ENCODE peak calls at places on chromosomes 5 and 9, in five cellular contexts. One of them, this sample, is unnamed.

GRCh38 chr9:20744046-20744630 is 60.1 kb downstream of the FOCAD start:
- DNase-seq in H1: no peak
- DNase-seq in HepG2: no peak
- DNase-seq in GM12878: no peak
- DNase-seq in K562: no peak
- DNase-seq in this sample: no peak

GRCh38 chr5:176818391-176819098 is 8.2 kb downstream of the UNC5A start:
- DNase-seq in GM12878: peak
- DNase-seq in HepG2: peak
- DNase-seq in H1: no peak
- DNase-seq in K562: no peak
- DNase-seq in this sample: peak

GRCh38 chr5:95728494-95729114 is 2.5 kb upstream of the RHOBTB3 start:
- DNase-seq in H1: no peak
- DNase-seq in HepG2: no peak
- DNase-seq in GM12878: no peak
- DNase-seq in K562: peak
- DNase-seq in this sample: no peak

GRCh38 chr5:31383734-31384133 is 148.2 kb downstream of the DROSHA start:
- DNase-seq in K562: peak
- DNase-seq in GM12878: no peak
- DNase-seq in H1: no peak
- DNase-seq in HepG2: no peak
- DNase-seq in this sample: no peak

GRCh38 chr5:116452774-116453368 is 121.8 kb downstream of the SEMA6A start:
- DNase-seq in GM12878: no peak
- DNase-seq in K562: no peak
- DNase-seq in HepG2: peak
- DNase-seq in H1: no peak
- DNase-seq in this sample: no peak

GRCh38 chr9:92990461-92990860 is 43.1 kb downstream of the FGD3 start:
- DNase-seq in GM12878: no peak
- DNase-seq in HepG2: no peak
- DNase-seq in K562: no peak
- DNase-seq in H1: no peak
- DNase-seq in this sample: no peak

GRCh38 chr5:154189819-154190651 is 498 bp upstream of the GALNT10 start:
- DNase-seq in GM12878: no peak
- DNase-seq in K562: peak
- DNase-seq in H1: peak
- DNase-seq in HepG2: peak
- DNase-seq in this sample: peak

GRCh38 chr5:126912607-126913006 is 117.8 kb downstream of the MARCHF3 start:
- DNase-seq in GM12878: no peak
- DNase-seq in H1: no peak
- DNase-seq in K562: no peak
- DNase-seq in HepG2: no peak
- DNase-seq in this sample: no peak

GRCh38 chr9:134408389-134408788 is 82.1 kb downstream of the RXRA start:
- DNase-seq in HepG2: no peak
- DNase-seq in GM12878: no peak
- DNase-seq in H1: no peak
- DNase-seq in K562: no peak
- DNase-seq in this sample: no peak

GRCh38 chr5:112554089-112554977 is 135.3 kb upstream of the EPB41L4A start:
- DNase-seq in HepG2: no peak
- DNase-seq in K562: no peak
- DNase-seq in H1: no peak
- DNase-seq in GM12878: no peak
- DNase-seq in this sample: no peak

GRCh38 chr5:488744-489688 is 35.2 kb downstream of the SLC9A3 start:
- DNase-seq in K562: no peak
- DNase-seq in HepG2: no peak
- DNase-seq in H1: no peak
- DNase-seq in GM12878: no peak
- DNase-seq in this sample: no peak

GRCh38 chr5:88829053-88829452 is 53.9 kb downstream of the MEF2C start:
- DNase-seq in K562: peak
- DNase-seq in H1: no peak
- DNase-seq in HepG2: no peak
- DNase-seq in GM12878: no peak
- DNase-seq in this sample: no peak

GRCh38 chr9:98132806-98133631 is 14.0 kb upstream of the TRIM14 start:
- DNase-seq in H1: no peak
- DNase-seq in K562: no peak
- DNase-seq in GM12878: no peak
- DNase-seq in HepG2: no peak
- DNase-seq in this sample: no peak

GRCh38 chr5:40033411-40033810 is 608.6 kb upstream of the DAB2 start:
- DNase-seq in HepG2: no peak
- DNase-seq in GM12878: peak
- DNase-seq in H1: no peak
- DNase-seq in K562: no peak
- DNase-seq in this sample: no peak

GRCh38 chr9:33510264-33511183 is 13.5 kb upstream of the ANKRD18B start:
- DNase-seq in HepG2: no peak
- DNase-seq in K562: peak
- DNase-seq in GM12878: no peak
- DNase-seq in H1: peak
- DNase-seq in this sample: no peak

GRCh38 chr5:149238540-149238939 is 33.1 kb upstream of the AFAP1L1 start:
- DNase-seq in H1: no peak
- DNase-seq in K562: no peak
- DNase-seq in HepG2: no peak
- DNase-seq in GM12878: no peak
- DNase-seq in this sample: no peak

GRCh38 chr9:129703121-129703520 is 37.7 kb downstream of the PRRX2 start:
- DNase-seq in GM12878: no peak
- DNase-seq in HepG2: no peak
- DNase-seq in K562: no peak
- DNase-seq in H1: no peak
- DNase-seq in this sample: no peak

GRCh38 chr9:91643474-91644102 is 220.0 kb upstream of the NFIL3 start:
- DNase-seq in HepG2: no peak
- DNase-seq in K562: no peak
- DNase-seq in H1: no peak
- DNase-seq in GM12878: no peak
- DNase-seq in this sample: no peak

GRCh38 chr9:136318111-136318768 is 9.1 kb upstream of the GPSM1 start:
- DNase-seq in H1: no peak
- DNase-seq in K562: no peak
- DNase-seq in HepG2: no peak
- DNase-seq in GM12878: no peak
- DNase-seq in this sample: no peak

GRCh38 chr9:118618744-118619299 is 750.4 kb downstream of the BRINP1 start:
- DNase-seq in H1: no peak
- DNase-seq in K562: no peak
- DNase-seq in HepG2: no peak
- DNase-seq in GM12878: no peak
- DNase-seq in this sample: no peak

GRCh38 chr9:114551750-114552685 is 35.6 kb upstream of the ATP6V1G1 start:
- DNase-seq in GM12878: no peak
- DNase-seq in H1: no peak
- DNase-seq in K562: peak
- DNase-seq in HepG2: peak
- DNase-seq in this sample: peak

GRCh38 chr9:129140397-129141065 is 29.3 kb downstream of the PTPA start:
- DNase-seq in K562: peak
- DNase-seq in HepG2: peak
- DNase-seq in GM12878: no peak
- DNase-seq in H1: peak
- DNase-seq in this sample: no peak

GRCh38 chr9:2228132-2228531 is 213.0 kb downstream of the SMARCA2 start:
- DNase-seq in GM12878: no peak
- DNase-seq in K562: peak
- DNase-seq in HepG2: no peak
- DNase-seq in H1: peak
- DNase-seq in this sample: no peak

GRCh38 chr5:134003957-134004625 is 684 bp downstream of the VDAC1 start:
- DNase-seq in HepG2: no peak
- DNase-seq in K562: peak
- DNase-seq in GM12878: no peak
- DNase-seq in H1: no peak
- DNase-seq in this sample: no peak

GRCh38 chr9:98706651-98707103 is 2.1 kb downstream of the GABBR2 start:
- DNase-seq in GM12878: no peak
- DNase-seq in K562: no peak
- DNase-seq in H1: no peak
- DNase-seq in HepG2: no peak
- DNase-seq in this sample: no peak

GRCh38 chr5:72554897-72555296 is 47.7 kb upstream of the ZNF366 start:
- DNase-seq in K562: no peak
- DNase-seq in HepG2: no peak
- DNase-seq in H1: no peak
- DNase-seq in GM12878: no peak
- DNase-seq in this sample: no peak

GRCh38 chr5:168434746-168435321 is 51.4 kb upstream of the RARS1 start:
- DNase-seq in K562: no peak
- DNase-seq in GM12878: no peak
- DNase-seq in H1: no peak
- DNase-seq in HepG2: no peak
- DNase-seq in this sample: no peak

GRCh38 chr9:37969558-37970300 is 65.8 kb upstream of the SLC25A51 start:
- DNase-seq in K562: no peak
- DNase-seq in GM12878: no peak
- DNase-seq in H1: no peak
- DNase-seq in HepG2: no peak
- DNase-seq in this sample: no peak

GRCh38 chr5:54087436-54087835 is 222.9 kb downstream of the ARL15 start:
- DNase-seq in GM12878: no peak
- DNase-seq in K562: no peak
- DNase-seq in H1: no peak
- DNase-seq in HepG2: no peak
- DNase-seq in this sample: no peak
- TF ChIP-seq ZNF274 in GM12878: no peak
- TF ChIP-seq ZNF274 in K562: no peak
- TF ChIP-seq ZNF274 in H1: no peak
- TF ChIP-seq ZNF274 in HepG2: no peak
- TF ChIP-seq ZNF274 in this sample: no peak

GRCh38 chr5:172806897-172807672 is 27.0 kb upstream of the ERGIC1 start:
- DNase-seq in K562: peak
- DNase-seq in H1: peak
- DNase-seq in GM12878: peak
- DNase-seq in HepG2: peak
- DNase-seq in this sample: peak
- TF ChIP-seq CTCF in K562: no peak
- TF ChIP-seq CTCF in H1: no peak
- TF ChIP-seq CTCF in GM12878: no peak
- TF ChIP-seq CTCF in HepG2: no peak
- TF ChIP-seq CTCF in this sample: no peak

GRCh38 chr5:59091965-59092364 is 509.1 kb downstream of the RAB3C start:
- DNase-seq in HepG2: no peak
- DNase-seq in K562: no peak
- DNase-seq in H1: no peak
- DNase-seq in GM12878: no peak
- DNase-seq in this sample: no peak

GRCh38 chr5:59093329-59093728 is 510.5 kb downstream of the RAB3C start:
- DNase-seq in GM12878: no peak
- DNase-seq in HepG2: no peak
- DNase-seq in H1: no peak
- DNase-seq in K562: no peak
- DNase-seq in this sample: no peak

GRCh38 chr5:59095480-59095879 is 512.6 kb downstream of the RAB3C start:
- DNase-seq in HepG2: no peak
- DNase-seq in K562: no peak
- DNase-seq in H1: no peak
- DNase-seq in GM12878: no peak
- DNase-seq in this sample: no peak

GRCh38 chr5:59090323-59090722 is 507.4 kb downstream of the RAB3C start:
- DNase-seq in HepG2: no peak
- DNase-seq in GM12878: no peak
- DNase-seq in K562: no peak
- DNase-seq in H1: no peak
- DNase-seq in this sample: no peak

GRCh38 chr5:59092758-59093157 is 509.9 kb downstream of the RAB3C start:
- DNase-seq in K562: no peak
- DNase-seq in HepG2: no peak
- DNase-seq in GM12878: no peak
- DNase-seq in H1: no peak
- DNase-seq in this sample: no peak
- TF ChIP-seq ZNF274 in K562: no peak
- TF ChIP-seq ZNF274 in HepG2: no peak
- TF ChIP-seq ZNF274 in GM12878: no peak
- TF ChIP-seq ZNF274 in H1: no peak
- TF ChIP-seq ZNF274 in this sample: no peak

GRCh38 chr5:129459485-129460120 is 495 bp upstream of the ADAMTS19 start:
- DNase-seq in K562: no peak
- DNase-seq in H1: peak
- DNase-seq in HepG2: no peak
- DNase-seq in GM12878: no peak
- DNase-seq in this sample: no peak

GRCh38 chr5:129461816-129462396 is 1.8 kb downstream of the ADAMTS19 start:
- DNase-seq in GM12878: no peak
- DNase-seq in H1: no peak
- DNase-seq in K562: no peak
- DNase-seq in HepG2: no peak
- DNase-seq in this sample: no peak

GRCh38 chr5:129460121-129460950 is at the start of gene ADAMTS19:
- DNase-seq in H1: peak
- DNase-seq in HepG2: no peak
- DNase-seq in GM12878: no peak
- DNase-seq in K562: no peak
- DNase-seq in this sample: no peak

GRCh38 chr5:129465945-129466344 is 5.8 kb downstream of the ADAMTS19 start:
- DNase-seq in H1: no peak
- DNase-seq in K562: no peak
- DNase-seq in GM12878: no peak
- DNase-seq in HepG2: no peak
- DNase-seq in this sample: no peak

DNA sequence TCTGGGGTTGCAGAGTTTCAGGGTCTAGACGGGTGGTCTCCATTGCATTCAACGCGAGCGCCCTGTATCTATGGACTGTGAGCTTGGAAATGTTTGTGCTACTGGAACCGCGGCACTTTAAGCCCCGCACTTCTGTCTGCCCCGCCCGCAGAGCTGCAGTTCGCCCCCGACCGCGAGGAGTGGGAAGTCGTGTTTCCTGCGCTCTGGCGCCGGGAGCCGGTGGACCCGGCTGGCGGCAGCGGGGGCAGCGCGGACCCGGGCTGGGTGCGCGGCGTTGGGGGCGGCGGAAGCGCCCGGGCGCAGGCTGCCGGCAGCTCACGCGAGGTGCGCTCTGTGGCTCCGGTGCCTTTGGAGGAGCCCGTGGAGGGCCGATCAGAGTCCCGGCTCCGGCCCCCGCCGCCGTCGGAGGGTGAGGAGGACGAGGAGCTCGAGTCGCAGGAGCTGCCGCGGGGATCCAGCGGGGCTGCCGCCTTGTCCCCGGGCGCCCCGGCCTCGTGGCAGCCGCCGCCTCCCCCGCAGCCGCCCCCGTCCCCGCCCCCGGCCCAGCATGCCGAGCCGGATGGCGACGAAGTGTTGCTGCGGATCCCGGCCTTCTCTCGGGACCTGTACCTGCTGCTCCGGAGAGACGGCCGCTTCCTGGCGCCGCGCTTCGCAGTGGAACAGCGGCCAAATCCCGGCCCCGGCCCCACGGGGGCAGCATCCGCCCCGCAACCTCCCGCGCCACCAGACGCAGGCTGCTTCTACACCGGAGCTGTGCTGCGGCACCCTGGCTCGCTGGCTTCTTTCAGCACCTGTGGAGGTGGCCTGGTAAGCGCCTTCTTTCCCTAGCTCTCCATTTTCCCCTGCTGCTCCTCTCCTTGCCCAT is 1.1 kb downstream of the ADAMTS19 start:
- DNase-seq in H1: peak
- DNase-seq in GM12878: no peak
- DNase-seq in HepG2: no peak
- DNase-seq in K562: peak
- DNase-seq in this sample: no peak
- TF ChIP-seq CTCF in H1: peak
- TF ChIP-seq CTCF in GM12878: no peak
- TF ChIP-seq CTCF in HepG2: peak
- TF ChIP-seq CTCF in K562: peak
- TF ChIP-seq CTCF in this sample: no peak